ENCODE peak calls at places on chromosomes 6 and 20, in six cellular contexts. J is coronary artery, H is foreskin keratinocyte, L is AG04450, E is progenitor cell of endocrine pancreas, V is GM13977. Z is an unnamed sample.

GRCh38 chr6:89081129-89081422 is 525 bp downstream of the PNRC1 start:
- DNase-seq in J (no peak), H (no peak), L (no peak), E (no peak), V (no peak), Z (no peak)

GRCh38 chr20:57465486-57465885 is 59.5 kb downstream of the CTCFL start:
- DNase-seq in J (no peak), H (no peak), L (no peak), E (no peak), V (no peak), Z (no peak)

GRCh38 chr6:93417421-93417996 is 1.9 kb downstream of the EPHA7 start:
- DNase-seq in J (no peak), H (peak), L (no peak), E (no peak), V (peak), Z (no peak)

GRCh38 chr6:140441256-140441655 is 1066.8 kb upstream of the CITED2 start:
- DNase-seq in J (no peak), H (peak), L (no peak), E (no peak), V (no peak), Z (peak)

GRCh38 chr6:7053125-7053784 is 54.5 kb upstream of the RREB1 start:
- DNase-seq in J (no peak), H (no peak), L (no peak), E (no peak), V (peak), Z (no peak)

GRCh38 chr20:42192321-42192720 is 574.1 kb upstream of the CHD6 start:
- DNase-seq in J (no peak), H (no peak), L (no peak), E (no peak), V (no peak), Z (no peak)

GRCh38 chr6:137015943-137016342 is 28.8 kb downstream of the IL20RA start:
- DNase-seq in J (no peak), H (no peak), L (no peak), E (no peak), V (no peak), Z (no peak)

GRCh38 chr6:90025418-90026089 is 131.3 kb downstream of the GJA10 start:
- DNase-seq in J (no peak), H (peak), L (peak), E (no peak), V (no peak), Z (no peak)

GRCh38 chr6:79446006-79446405 is 91.2 kb downstream of the LCA5 start:
- DNase-seq in J (no peak), H (no peak), L (no peak), E (no peak), V (no peak), Z (no peak)

GRCh38 chr6:55980627-55981211 is 105.3 kb upstream of the BMP5 start:
- DNase-seq in J (no peak), H (peak), L (no peak), E (peak), V (peak), Z (peak)

GRCh38 chr6:41693281-41693838 is 42.0 kb downstream of the TFEB start:
- DNase-seq in J (no peak), H (no peak), L (no peak), E (no peak), V (no peak), Z (no peak)

GRCh38 chr6:106796754-106797153 is 167.4 kb downstream of the QRSL1 start:
- DNase-seq in J (no peak), H (no peak), L (no peak), E (no peak), V (no peak), Z (no peak)

GRCh38 chr6:106226676-106227075 is 98.9 kb downstream of the ATG5 start:
- DNase-seq in J (no peak), H (no peak), L (no peak), E (no peak), V (no peak), Z (no peak)

GRCh38 chr6:6256881-6257280 is 63.6 kb downstream of the F13A1 start:
- DNase-seq in J (no peak), H (no peak), L (no peak), E (no peak), V (no peak), Z (no peak)

GRCh38 chr20:8693709-8694108 is 375.2 kb upstream of the PLCB4 start:
- DNase-seq in J (no peak), H (peak), L (peak), E (no peak), V (no peak), Z (no peak)

GRCh38 chr6:85483041-85483700 is 33.3 kb downstream of the NT5E start:
- DNase-seq in J (peak), H (no peak), L (no peak), E (peak), V (peak), Z (peak)

GRCh38 chr6:153167026-153167891 is 36.2 kb upstream of the RGS17 start:
- DNase-seq in J (no peak), H (peak), L (peak), E (no peak), V (no peak), Z (no peak)

GRCh38 chr20:6213311-6213710 is 90.5 kb upstream of the FERMT1 start:
- DNase-seq in J (no peak), H (no peak), L (no peak), E (no peak), V (no peak), Z (no peak)

GRCh38 chr20:13221673-13222318 is 722 bp downstream of the ISM1 start:
- DNase-seq in J (no peak), H (peak), L (no peak), E (peak), V (peak), Z (peak)

GRCh38 chr20:52379723-52380336 is 188.3 kb upstream of the ZFP64 start:
- DNase-seq in J (no peak), H (peak), L (no peak), E (no peak), V (peak), Z (peak)

DNA sequence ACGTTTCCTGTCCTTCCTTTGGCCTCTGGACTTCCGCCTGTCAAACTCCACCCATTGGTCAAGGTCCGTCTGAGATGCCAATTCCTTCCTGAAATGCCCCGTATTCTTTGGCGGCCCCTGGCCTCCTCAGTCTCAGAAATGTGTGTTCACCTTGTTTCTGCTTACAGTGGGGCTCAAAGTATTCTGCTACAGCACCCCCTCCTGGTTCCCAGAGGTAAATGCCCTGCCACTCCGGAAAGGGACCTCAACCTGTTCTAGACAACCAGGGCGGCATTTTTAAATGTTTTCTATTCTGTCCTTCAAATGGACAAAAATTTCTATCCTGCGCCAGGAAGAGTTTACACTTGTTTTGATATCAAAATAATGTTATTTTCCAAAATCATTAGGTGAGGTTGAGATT is 12.1 kb upstream of the PAX1 start:
- DNase-seq in J (no peak), H (no peak), L (no peak), E (no peak), V (no peak), Z (no peak)
- TF ChIP-seq CTCF in J (no peak), H (peak), L (no peak), E (peak), V (peak), Z (peak)

GRCh38 chr6:23752414-23752813 is 373.6 kb upstream of the NRSN1 start:
- DNase-seq in J (no peak), H (no peak), L (no peak), E (no peak), V (no peak), Z (no peak)

DNA sequence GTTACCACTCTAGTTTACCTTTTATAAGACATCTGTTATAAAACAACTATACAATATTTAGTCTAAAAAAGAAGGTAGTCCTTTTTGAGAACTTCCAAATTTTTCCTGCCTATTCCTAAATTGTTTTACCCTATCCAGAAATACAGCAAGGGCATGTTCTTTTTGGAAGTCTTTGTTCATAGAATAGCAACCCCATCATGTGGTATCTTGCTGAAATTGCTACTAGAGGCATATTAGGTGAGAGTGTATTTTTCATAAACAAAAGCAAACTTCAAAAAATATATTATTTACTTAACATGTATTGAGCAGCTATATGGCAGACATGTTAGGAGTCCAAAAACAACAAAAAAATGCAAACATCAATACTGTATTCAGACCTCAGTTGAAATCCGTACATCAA is 371.8 kb upstream of the NRSN1 start:
- DNase-seq in J (no peak), H (no peak), L (no peak), E (no peak), V (no peak), Z (no peak)
- TF ChIP-seq CTCF in J (no peak), H (no peak), L (no peak), E (peak), V (no peak), Z (no peak)

DNA sequence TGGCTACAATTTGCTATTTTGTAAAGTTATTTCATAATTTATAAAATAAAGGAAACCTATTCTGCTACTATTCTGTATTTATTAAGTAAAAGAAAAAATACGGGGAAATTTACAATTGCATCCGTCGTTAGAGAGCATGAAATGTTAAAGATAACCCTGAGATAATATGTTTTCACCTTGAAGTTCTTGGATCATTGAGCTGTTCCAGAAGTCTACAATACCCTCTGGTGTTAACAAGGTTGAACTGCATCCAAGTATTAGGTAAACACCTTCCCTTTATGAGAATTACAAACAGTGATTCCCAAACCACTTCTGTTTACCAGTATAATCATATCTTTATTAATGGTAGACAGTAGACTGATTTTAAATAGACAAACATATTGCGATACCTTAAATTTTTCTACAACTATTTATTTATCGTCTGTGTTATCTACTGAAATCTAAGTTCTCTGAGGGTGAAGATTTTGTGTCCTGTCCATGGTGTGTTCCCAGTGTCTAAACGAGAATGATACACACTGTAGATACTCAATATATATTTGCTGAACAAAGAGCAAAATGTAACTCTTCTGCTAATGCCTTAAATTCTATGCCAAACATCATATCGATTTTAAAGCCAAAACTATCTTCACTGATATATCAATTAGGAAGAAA is 28.2 kb downstream of the TBC1D32 start:
- DNase-seq in J (no peak), H (peak), L (no peak), E (no peak), V (peak), Z (no peak)
- TF ChIP-seq CTCF in J (no peak), H (peak), L (peak), E (peak), V (peak), Z (peak)

DNA sequence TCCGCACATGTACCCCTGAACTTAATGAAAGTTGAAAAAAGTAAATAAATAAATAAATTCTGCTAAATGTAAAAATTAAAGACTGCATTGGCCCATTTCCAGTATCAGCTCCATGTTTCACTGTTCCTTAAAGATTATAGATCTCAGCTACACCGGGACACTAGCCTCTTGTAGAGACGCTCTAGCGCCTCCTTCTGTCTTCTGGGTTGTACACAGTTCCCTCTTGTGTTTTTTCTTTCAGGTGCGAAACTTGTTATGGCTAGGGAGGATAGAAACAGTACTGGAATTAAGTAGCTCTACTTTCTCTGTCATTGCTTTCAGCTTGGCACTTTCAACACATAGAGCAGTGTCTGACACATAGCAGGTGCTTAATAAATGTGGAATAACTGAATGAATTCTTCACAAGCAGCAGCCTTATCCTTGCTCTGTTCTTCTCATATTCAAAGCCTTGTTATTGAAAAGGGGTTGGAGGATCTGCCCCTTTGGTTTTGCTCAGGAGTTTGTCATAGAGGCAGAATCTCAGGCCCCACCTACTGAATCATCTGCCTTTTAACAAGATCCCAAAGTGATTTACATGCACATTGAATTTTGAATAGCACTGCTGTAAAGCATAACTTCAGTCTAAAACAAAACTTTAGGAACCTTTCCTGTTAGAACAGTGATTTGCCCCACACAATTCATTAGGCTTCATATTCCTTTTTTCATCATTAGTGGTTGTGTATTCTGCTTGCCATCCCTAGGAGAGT is 92.3 kb downstream of the FIG4 start:
- DNase-seq in J (no peak), H (no peak), L (no peak), E (no peak), V (no peak), Z (no peak)
- TF ChIP-seq CTCF in J (no peak), H (peak), L (peak), E (peak), V (peak), Z (no peak)

GRCh38 chr6:26225848-26226590 is 138.8 kb downstream of the HFE start:
- DNase-seq in J (no peak), H (peak), L (no peak), E (no peak), V (no peak), Z (no peak)

GRCh38 chr6:26224547-26224912 is 137.3 kb downstream of the HFE start:
- DNase-seq in J (no peak), H (no peak), L (no peak), E (no peak), V (no peak), Z (no peak)

GRCh38 chr6:26223677-26224546 is 136.7 kb downstream of the HFE start:
- DNase-seq in J (no peak), H (peak), L (peak), E (no peak), V (peak), Z (peak)

GRCh38 chr6:26223213-26223612 is 136.0 kb downstream of the HFE start:
- DNase-seq in J (no peak), H (peak), L (no peak), E (no peak), V (no peak), Z (no peak)

GRCh38 chr6:26224940-26225847 is 138.0 kb downstream of the HFE start:
- DNase-seq in J (no peak), H (peak), L (peak), E (no peak), V (no peak), Z (peak)
- TF ChIP-seq CTCF in J (no peak), H (peak), L (peak), E (peak), V (no peak), Z (peak)

GRCh38 chr20:44785768-44786167 is 24.6 kb downstream of the RIMS4 start:
- DNase-seq in J (no peak), H (peak), L (no peak), E (no peak), V (no peak), Z (no peak)
- TF ChIP-seq CTCF in J (no peak), H (peak), L (no peak), E (no peak), V (no peak), Z (no peak)

DNA sequence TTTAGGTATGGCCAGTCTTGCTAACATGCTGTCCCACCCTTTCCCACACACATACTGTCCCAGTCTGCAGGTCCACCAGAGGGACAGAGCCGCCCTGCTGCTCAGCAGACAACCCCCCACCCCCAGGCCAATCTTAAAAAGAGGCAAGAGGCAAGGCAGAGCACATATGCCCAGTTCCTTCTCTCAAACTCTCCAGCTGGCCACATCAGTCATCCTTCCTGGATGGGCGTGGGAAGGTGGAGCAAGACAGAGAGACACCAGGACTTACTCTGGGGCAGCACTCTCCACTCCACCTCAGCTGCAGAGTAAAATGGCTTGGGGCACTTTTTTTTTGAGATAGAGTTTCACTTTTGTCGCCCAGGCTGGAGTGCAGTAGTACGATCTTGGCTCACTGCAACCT is 10.8 kb downstream of the MOCS3 start:
- DNase-seq in J (no peak), H (no peak), L (no peak), E (no peak), V (no peak), Z (no peak)
- TF ChIP-seq CTCF in J (no peak), H (no peak), L (no peak), E (no peak), V (no peak), Z (no peak)

GRCh38 chr20:5020760-5021159 is 19.4 kb upstream of the SLC23A2 start:
- DNase-seq in J (no peak), H (no peak), L (no peak), E (no peak), V (no peak), Z (no peak)
- TF ChIP-seq CTCF in J (no peak), H (no peak), L (no peak), E (no peak), V (no peak), Z (no peak)

DNA sequence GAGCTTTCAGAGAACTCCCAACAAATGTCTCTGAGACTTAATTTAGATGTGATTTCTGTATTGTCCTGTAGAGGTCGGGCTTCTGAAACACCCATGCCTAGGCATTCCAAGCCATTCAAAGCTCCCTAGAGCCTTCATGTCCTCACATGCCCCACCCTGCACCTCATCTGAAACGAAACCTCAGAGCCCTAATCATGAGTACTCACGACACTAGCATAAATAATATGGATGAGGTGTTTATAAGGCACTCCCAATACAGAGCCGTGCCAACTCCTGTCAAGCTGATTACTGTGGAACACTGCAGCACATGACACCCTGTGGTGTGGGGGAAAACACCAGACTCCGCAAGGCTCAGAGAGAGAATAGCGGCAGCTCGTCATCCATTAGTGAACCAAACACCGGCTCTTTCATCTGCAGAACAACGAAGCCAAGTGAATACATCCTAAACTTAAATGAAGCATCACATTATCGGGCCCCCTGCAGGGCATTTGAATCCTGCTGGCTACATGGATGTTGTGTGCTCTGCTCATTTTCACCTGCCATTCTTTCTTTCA is 83.8 kb downstream of the FNDC1 start:
- DNase-seq in J (no peak), H (peak), L (peak), E (no peak), V (peak), Z (no peak)
- TF ChIP-seq CTCF in J (no peak), H (peak), L (peak), E (peak), V (peak), Z (peak)

GRCh38 chr6:16514249-16514648 is 247.0 kb downstream of the ATXN1 start:
- DNase-seq in J (no peak), H (peak), L (peak), E (no peak), V (peak), Z (no peak)
- TF ChIP-seq CTCF in J (peak), H (peak), L (peak), E (peak), V (peak), Z (peak)

Z was measured in mesothelial cell of epicardium.